ENCODE peak calls at places on chromosomes 4 and X, in five cellular contexts. V, Y, W, L and U are unnamed samples.

GRCh38 chr4:74531952-74532794 is 87.2 kb downstream of the AREG start:
- DNase-seq in Y (peak; percentile 98), L (no peak), W (peak; percentile 84), V (peak; percentile 18), U (peak; percentile 87)

GRCh38 chr4:105184316-105184988 is 37.8 kb downstream of the TET2 start:
- DNase-seq in W (no peak), L (no peak), V (no peak), Y (no peak), U (no peak)

GRCh38 chr4:167177925-167178324 is 56.4 kb downstream of the SPOCK3 start:
- DNase-seq in Y (no peak), V (no peak), W (no peak), L (no peak), U (no peak)

GRCh38 chr4:15675363-15675762 is 6.3 kb upstream of the FAM200B start:
- DNase-seq in V (no peak), L (no peak), W (no peak), Y (no peak), U (no peak)

GRCh38 chr4:117324851-117325491 is 239.6 kb upstream of the TRAM1L1 start:
- DNase-seq in L (no peak), V (no peak), Y (peak; percentile 69), W (no peak), U (peak; percentile 70)

GRCh38 chr4:1350169-1350520 is 3.1 kb downstream of the UVSSA start:
- DNase-seq in W (no peak), L (no peak), V (no peak), Y (no peak), U (no peak)

GRCh38 chr4:30600246-30600645 is 119.9 kb upstream of the PCDH7 start:
- DNase-seq in Y (peak; percentile 8), L (no peak), V (no peak), W (peak; percentile 3), U (peak; percentile 76)

GRCh38 chr4:83552924-83553323 is 17.0 kb downstream of the GPAT3 start:
- DNase-seq in V (no peak), W (peak; percentile 42), Y (peak; percentile 67), L (no peak), U (peak; percentile 62)

GRCh38 chrX:72243472-72243871 is 4.6 kb upstream of the ERCC6L start:
- DNase-seq in Y (peak; percentile 41), L (no peak), W (no peak), V (no peak), U (no peak)

GRCh38 chr4:89259435-89260028 is 48.1 kb downstream of the GPRIN3 start:
- DNase-seq in V (no peak), W (no peak), Y (no peak), L (no peak), U (no peak)

GRCh38 chr4:52638717-52639116 is 20.4 kb downstream of the USP46 start:
- DNase-seq in V (no peak), W (no peak), L (no peak), Y (no peak), U (no peak)

GRCh38 chr4:128573781-128574508 is 235.6 kb upstream of the JADE1 start:
- DNase-seq in W (no peak), V (peak; percentile 59), Y (no peak), L (no peak), U (peak; percentile 78)

GRCh38 chr4:10015140-10015753 is 6.0 kb downstream of the SLC2A9 start:
- DNase-seq in W (no peak), Y (peak; percentile 58), L (no peak), V (peak; percentile 53), U (no peak)

GRCh38 chr4:163758032-163758431 is 263.5 kb downstream of the TMA16 start:
- DNase-seq in W (no peak), L (no peak), V (no peak), Y (no peak), U (no peak)

GRCh38 chr4:26077840-26078239 is 163.8 kb downstream of the SMIM20 start:
- DNase-seq in L (no peak), W (no peak), V (peak; percentile 57), Y (no peak), U (no peak)

GRCh38 chr4:90127223-90127705 is at the start of gene CCSER1:
- DNase-seq in W (no peak), Y (peak; percentile 44), L (peak; percentile 89), V (peak; percentile 84), U (no peak)

GRCh38 chr4:37890501-37891220 is at the start of gene TBC1D1:
- DNase-seq in V (peak; percentile 79), W (no peak), Y (no peak), L (peak; percentile 86), U (no peak)

GRCh38 chr4:58732973-58733372 is 1622.8 kb upstream of the IGFBP7 start:
- DNase-seq in V (no peak), L (no peak), Y (no peak), W (no peak), U (no peak)

GRCh38 chr4:28277931-28278330 is 1417.3 kb downstream of the STIM2 start:
- DNase-seq in V (no peak), Y (no peak), W (no peak), L (no peak), U (no peak)

GRCh38 chr4:40307627-40308497 is 27.3 kb upstream of the CHRNA9 start:
- DNase-seq in L (no peak), Y (no peak), V (peak; percentile 54), W (no peak), U (no peak)

GRCh38 chrX:536616-537015 is 94.0 kb upstream of the SHOX start:
- DNase-seq in L (no peak), W (no peak), Y (no peak), V (no peak), U (no peak)

GRCh38 chrX:531611-531936 is 99.0 kb upstream of the SHOX start:
- DNase-seq in Y (no peak), W (no peak), V (no peak), L (no peak), U (no peak)

GRCh38 chrX:534804-535203 is 95.8 kb upstream of the SHOX start:
- DNase-seq in W (no peak), V (no peak), L (no peak), Y (no peak), U (no peak)

GRCh38 chrX:526295-527224 is 104.0 kb upstream of the SHOX start:
- DNase-seq in Y (no peak), L (no peak), V (no peak), W (no peak), U (no peak)

DNA sequence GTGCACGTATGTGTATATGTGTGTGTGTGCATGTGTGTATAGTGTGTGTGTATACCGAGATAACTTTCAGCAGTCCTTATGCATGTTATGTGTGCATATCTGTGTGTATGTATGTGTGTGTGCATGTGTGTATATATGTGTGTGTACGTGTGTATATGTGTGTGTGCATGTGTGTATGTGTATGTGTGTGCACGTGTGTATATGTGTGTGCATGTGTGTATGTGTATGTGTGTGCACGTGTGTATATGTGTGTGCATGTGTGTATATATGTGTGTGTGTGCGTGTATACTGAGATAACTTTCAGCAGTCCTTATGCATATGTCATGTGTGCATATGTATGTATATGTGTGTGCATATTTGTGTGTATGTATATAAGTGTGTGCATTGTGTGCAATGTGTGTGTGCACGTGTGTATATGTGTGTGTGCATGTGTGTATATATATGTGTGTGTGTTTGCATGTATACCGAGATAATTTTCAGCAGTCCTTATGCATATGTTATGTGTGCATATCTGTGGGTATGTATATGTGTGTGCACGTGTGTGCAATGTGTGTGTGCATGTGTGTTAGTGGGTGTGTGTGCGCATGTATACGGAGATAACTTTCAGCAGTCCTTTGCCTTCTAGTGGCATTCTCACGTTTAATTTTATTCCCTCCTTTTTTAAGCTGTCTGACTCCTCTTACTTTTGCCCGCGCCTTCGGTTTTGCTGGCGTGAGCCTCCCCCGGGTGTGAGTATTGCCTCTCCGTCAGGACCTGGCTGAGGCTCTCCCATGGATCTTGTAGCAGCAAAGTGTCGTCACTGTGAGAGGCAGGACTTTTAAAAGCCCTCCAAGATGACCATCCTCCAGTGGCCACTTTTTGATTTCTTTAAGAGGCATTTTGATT is 99.6 kb upstream of the SHOX start:
- DNase-seq in W (no peak), Y (no peak), L (no peak), V (no peak), U (no peak)
- H3K4me3 ChIP-seq in W (no peak overlapping the region), Y (no peak overlapping the region), L (no peak overlapping the region), V (no peak overlapping the region), U (no peak overlapping the region)

GRCh38 chrX:68683580-68683979 is 36.1 kb downstream of the STARD8 start:
- DNase-seq in W (no peak), Y (no peak), V (no peak), L (no peak), U (no peak)

GRCh38 chrX:68684919-68685304 is 37.4 kb downstream of the STARD8 start:
- DNase-seq in V (no peak), W (no peak), Y (no peak), L (no peak), U (no peak)

GRCh38 chrX:68684291-68684918 is 36.9 kb downstream of the STARD8 start:
- DNase-seq in V (peak; percentile 48), Y (no peak), W (no peak), L (peak; percentile 67), U (no peak)

GRCh38 chrX:68685722-68686683 is 38.5 kb downstream of the STARD8 start:
- DNase-seq in Y (peak; percentile 81), W (no peak), V (peak; percentile 46), L (peak; percentile 58), U (no peak)

DNA sequence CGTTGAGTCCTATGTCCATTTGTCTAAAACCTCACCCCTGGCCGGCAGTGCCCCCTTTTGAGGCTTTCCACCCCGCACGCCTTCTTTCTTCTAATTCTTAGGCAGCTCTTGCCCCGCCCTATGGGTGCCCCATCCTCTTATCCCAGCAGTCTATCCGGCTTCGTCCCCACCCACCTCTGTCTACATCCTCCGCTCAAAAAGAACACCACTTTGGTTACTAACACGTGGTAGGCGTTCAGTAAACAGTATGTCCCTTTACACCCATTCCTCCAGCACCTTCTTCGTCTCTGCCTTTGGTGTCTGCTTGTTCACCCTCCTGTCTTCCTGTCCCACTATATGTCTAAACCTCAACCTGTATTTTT is 39.2 kb downstream of the STARD8 start:
- DNase-seq in W (no peak), V (peak; percentile 32), Y (peak; percentile 32), L (peak; percentile 53), U (no peak)
- H3K4me3 ChIP-seq in W (no peak overlapping the region), V (no peak overlapping the region), Y (peak overlapping the region; percentile 56), L (peak overlapping the region; percentile 53), U (peak overlapping the region; percentile 40)

GRCh38 chr4:77740480-77740879 is 78.7 kb downstream of the CNOT6L start:
- DNase-seq in L (no peak), V (no peak), Y (no peak), W (no peak), U (no peak)

GRCh38 chr4:77734928-77735327 is 84.2 kb downstream of the CNOT6L start:
- DNase-seq in V (no peak), L (no peak), W (peak; percentile 46), Y (peak; percentile 71), U (peak; percentile 49)
- H3K4me3 ChIP-seq in V (no peak overlapping the region), L (no peak overlapping the region), W (no peak overlapping the region), Y (no peak overlapping the region), U (no peak overlapping the region)

DNA sequence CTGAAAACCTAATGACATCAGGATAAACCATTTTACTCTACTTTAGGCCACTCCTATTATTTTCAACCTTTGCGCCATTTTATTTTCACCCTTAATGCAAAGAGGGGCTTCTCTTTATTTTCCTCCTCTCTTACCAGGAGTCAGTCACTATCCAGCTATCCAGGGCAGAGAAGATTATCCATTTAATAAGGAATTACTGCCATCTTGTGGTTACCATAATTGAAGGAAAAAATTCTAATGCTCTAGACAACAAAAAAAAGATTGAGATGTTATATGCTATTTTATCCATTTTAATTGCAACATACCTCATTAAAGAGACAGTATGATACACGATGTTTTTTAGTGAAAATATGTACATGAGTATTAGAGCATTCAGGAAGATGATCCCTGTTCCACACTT is 514.5 kb upstream of the FAM241A start:
- DNase-seq in W (peak; percentile 13), Y (peak; percentile 47), V (no peak), L (no peak), U (no peak)
- H3K4me3 ChIP-seq in W (no peak overlapping the region), Y (no peak overlapping the region), V (no peak overlapping the region), L (no peak overlapping the region), U (no peak overlapping the region)